ENCODE peak calls at places on chromosome 1, in seven cellular contexts. One of them, this sample, is unnamed.

GRCh38 chr1:3184666-3185065 is 115.7 kb downstream of the PRDM16 start:
- DNase-seq in AG09319: no peak
- DNase-seq in NCI-H1105: no peak
- DNase-seq in lower leg skin: no peak
- DNase-seq in activated CD8-positive, alpha-beta memory T cell treated with anti-CD3 and anti-CD28 coated beads, Interleukin-2, amount 10 ng/mL, durations not matched to agents 7 days and 5 days: no peak
- DNase-seq in NCI-H2081 treated with DMSO at 0.1 percent for 48 hours: no peak
- DNase-seq in anterior cingulate cortex: no peak
- DNase-seq in this sample: no peak

GRCh38 chr1:197924516-197925123 is 7.4 kb downstream of the LHX9 start:
- DNase-seq in NCI-H2081 treated with DMSO at 0.1 percent for 48 hours: peak; percentile 25
- DNase-seq in activated CD8-positive, alpha-beta memory T cell treated with anti-CD3 and anti-CD28 coated beads, Interleukin-2, amount 10 ng/mL, durations not matched to agents 7 days and 5 days: no peak
- DNase-seq in lower leg skin: no peak
- DNase-seq in anterior cingulate cortex: no peak
- DNase-seq in AG09319: no peak
- DNase-seq in NCI-H1105: no peak
- DNase-seq in this sample: no peak

GRCh38 chr1:100578201-100578600 is 40.3 kb downstream of the GPR88 start:
- DNase-seq in anterior cingulate cortex: no peak
- DNase-seq in AG09319: no peak
- DNase-seq in activated CD8-positive, alpha-beta memory T cell treated with anti-CD3 and anti-CD28 coated beads, Interleukin-2, amount 10 ng/mL, durations not matched to agents 7 days and 5 days: no peak
- DNase-seq in NCI-H2081 treated with DMSO at 0.1 percent for 48 hours: no peak
- DNase-seq in NCI-H1105: no peak
- DNase-seq in lower leg skin: no peak
- DNase-seq in this sample: no peak

GRCh38 chr1:114126696-114127095 is 27.0 kb downstream of the SYT6 start:
- DNase-seq in NCI-H1105: no peak
- DNase-seq in anterior cingulate cortex: no peak
- DNase-seq in AG09319: no peak
- DNase-seq in NCI-H2081 treated with DMSO at 0.1 percent for 48 hours: no peak
- DNase-seq in activated CD8-positive, alpha-beta memory T cell treated with anti-CD3 and anti-CD28 coated beads, Interleukin-2, amount 10 ng/mL, durations not matched to agents 7 days and 5 days: no peak
- DNase-seq in lower leg skin: no peak
- DNase-seq in this sample: no peak

GRCh38 chr1:192311281-192311680 is 5.5 kb upstream of the RGS21 start:
- DNase-seq in anterior cingulate cortex: no peak
- DNase-seq in AG09319: no peak
- DNase-seq in lower leg skin: no peak
- DNase-seq in NCI-H2081 treated with DMSO at 0.1 percent for 48 hours: peak; percentile 8
- DNase-seq in activated CD8-positive, alpha-beta memory T cell treated with anti-CD3 and anti-CD28 coated beads, Interleukin-2, amount 10 ng/mL, durations not matched to agents 7 days and 5 days: no peak
- DNase-seq in NCI-H1105: peak; percentile 4
- DNase-seq in this sample: no peak

GRCh38 chr1:32754282-32755097 is 51.9 kb upstream of the SYNC start:
- DNase-seq in NCI-H1105: peak; percentile 23
- DNase-seq in NCI-H2081 treated with DMSO at 0.1 percent for 48 hours: no peak
- DNase-seq in lower leg skin: no peak
- DNase-seq in activated CD8-positive, alpha-beta memory T cell treated with anti-CD3 and anti-CD28 coated beads, Interleukin-2, amount 10 ng/mL, durations not matched to agents 7 days and 5 days: peak; percentile 47
- DNase-seq in AG09319: no peak
- DNase-seq in anterior cingulate cortex: peak; percentile 51
- DNase-seq in this sample: no peak

GRCh38 chr1:190140644-190141043 is 337.0 kb downstream of the BRINP3 start:
- DNase-seq in AG09319: no peak
- DNase-seq in activated CD8-positive, alpha-beta memory T cell treated with anti-CD3 and anti-CD28 coated beads, Interleukin-2, amount 10 ng/mL, durations not matched to agents 7 days and 5 days: no peak
- DNase-seq in anterior cingulate cortex: no peak
- DNase-seq in NCI-H2081 treated with DMSO at 0.1 percent for 48 hours: no peak
- DNase-seq in lower leg skin: no peak
- DNase-seq in NCI-H1105: no peak
- DNase-seq in this sample: no peak

GRCh38 chr1:164772635-164773034 is 213.7 kb downstream of the PBX1 start:
- DNase-seq in AG09319: peak; percentile 78
- DNase-seq in anterior cingulate cortex: no peak
- DNase-seq in lower leg skin: peak; percentile 78
- DNase-seq in activated CD8-positive, alpha-beta memory T cell treated with anti-CD3 and anti-CD28 coated beads, Interleukin-2, amount 10 ng/mL, durations not matched to agents 7 days and 5 days: peak; percentile 47
- DNase-seq in NCI-H1105: no peak
- DNase-seq in NCI-H2081 treated with DMSO at 0.1 percent for 48 hours: no peak
- DNase-seq in this sample: no peak

GRCh38 chr1:25031966-25032667 is 102.0 kb upstream of the RUNX3 start:
- DNase-seq in activated CD8-positive, alpha-beta memory T cell treated with anti-CD3 and anti-CD28 coated beads, Interleukin-2, amount 10 ng/mL, durations not matched to agents 7 days and 5 days: peak; percentile 85
- DNase-seq in NCI-H2081 treated with DMSO at 0.1 percent for 48 hours: peak; percentile 57
- DNase-seq in AG09319: no peak
- DNase-seq in NCI-H1105: peak; percentile 60
- DNase-seq in anterior cingulate cortex: no peak
- DNase-seq in lower leg skin: peak; percentile 38
- DNase-seq in this sample: no peak

GRCh38 chr1:16187748-16188401 is 24.6 kb downstream of the ARHGEF19 start:
- DNase-seq in lower leg skin: no peak
- DNase-seq in activated CD8-positive, alpha-beta memory T cell treated with anti-CD3 and anti-CD28 coated beads, Interleukin-2, amount 10 ng/mL, durations not matched to agents 7 days and 5 days: peak; percentile 78
- DNase-seq in NCI-H1105: peak; percentile 65
- DNase-seq in anterior cingulate cortex: peak; percentile 32
- DNase-seq in AG09319: no peak
- DNase-seq in NCI-H2081 treated with DMSO at 0.1 percent for 48 hours: no peak
- DNase-seq in this sample: peak; percentile 93

GRCh38 chr1:159056069-159056698 is 20.4 kb downstream of the AIM2 start:
- DNase-seq in anterior cingulate cortex: no peak
- DNase-seq in NCI-H1105: no peak
- DNase-seq in activated CD8-positive, alpha-beta memory T cell treated with anti-CD3 and anti-CD28 coated beads, Interleukin-2, amount 10 ng/mL, durations not matched to agents 7 days and 5 days: no peak
- DNase-seq in lower leg skin: no peak
- DNase-seq in NCI-H2081 treated with DMSO at 0.1 percent for 48 hours: no peak
- DNase-seq in AG09319: no peak
- DNase-seq in this sample: no peak

GRCh38 chr1:39128959-39129358 is 75.5 kb upstream of the MACF1 start:
- DNase-seq in NCI-H2081 treated with DMSO at 0.1 percent for 48 hours: no peak
- DNase-seq in AG09319: no peak
- DNase-seq in activated CD8-positive, alpha-beta memory T cell treated with anti-CD3 and anti-CD28 coated beads, Interleukin-2, amount 10 ng/mL, durations not matched to agents 7 days and 5 days: no peak
- DNase-seq in lower leg skin: peak; percentile 79
- DNase-seq in anterior cingulate cortex: no peak
- DNase-seq in NCI-H1105: peak; percentile 79
- DNase-seq in this sample: no peak